ENCODE peak calls at places on chromosomes 4 and X, in nine cellular contexts. P is neural progenitor cell; S is tibial artery; G is uterus; C is CD8-positive, alpha-beta T cell; W is MM.1S; J is K562; Q is cardiac muscle cell; L is endothelial cell of umbilical vein. A is an unnamed sample.

GRCh38 chrX:63920875-63921274 is 135.9 kb upstream of the ARHGEF9 start:
- DNase-seq in P (no peak), S (no peak), G (no peak), C (no peak), W (peak; percentile 13), J (no peak), Q (no peak), L (no peak), A (no peak)

GRCh38 chr4:71065991-71066390 is 72.5 kb downstream of the DCK start:
- DNase-seq in P (no peak), S (no peak), G (no peak), C (no peak), W (no peak), J (no peak), Q (no peak), L (no peak), A (no peak)

GRCh38 chr4:59994118-59994517 is 1206.0 kb upstream of the ADGRL3 start:
- DNase-seq in P (peak; percentile 14), S (no peak), G (no peak), C (no peak), W (no peak), J (no peak), Q (no peak), L (no peak), A (no peak)

GRCh38 chr4:80142396-80143304 is 54.7 kb upstream of the PRDM8 start:
- DNase-seq in P (no peak), S (no peak), G (no peak), C (no peak), W (no peak), J (no peak), Q (peak; percentile 55), L (peak; percentile 20), A (peak; percentile 47)

GRCh38 chr4:6918345-6918744 is 8.7 kb downstream of the TBC1D14 start:
- DNase-seq in P (no peak), S (no peak), G (no peak), C (no peak), W (no peak), J (no peak), Q (no peak), L (peak; percentile 20), A (no peak)

GRCh38 chr4:80103615-80104014 is 30.6 kb upstream of the ANTXR2 start:
- DNase-seq in P (no peak), S (no peak), G (no peak), C (no peak), W (no peak), J (no peak), Q (no peak), L (no peak), A (no peak)

GRCh38 chr4:111136438-111136837 is 513.6 kb upstream of the PITX2 start:
- DNase-seq in P (peak; percentile 30), S (no peak), G (no peak), C (no peak), W (no peak), J (no peak), Q (peak; percentile 1), L (peak; percentile 19), A (peak; percentile 60)

GRCh38 chrX:54166915-54167314 is 16.1 kb downstream of the FAM120C start:
- DNase-seq in P (no peak), S (no peak), G (no peak), C (no peak), W (no peak), J (no peak), Q (peak; percentile 10), L (no peak), A (peak; percentile 30)

GRCh38 chr4:147370473-147370872 is 110.4 kb upstream of the EDNRA start:
- DNase-seq in P (no peak), S (no peak), G (no peak), C (no peak), W (no peak), J (no peak), Q (peak; percentile 55), L (no peak), A (no peak)

GRCh38 chrX:8254386-8254785 is 83.3 kb upstream of the VCX2 start:
- DNase-seq in P (no peak), S (no peak), G (no peak), C (no peak), W (no peak), J (no peak), Q (no peak), L (no peak), A (no peak)

GRCh38 chr4:53763813-53764597 is 172.7 kb upstream of the LNX1 start:
- DNase-seq in P (peak; percentile 4), S (no peak), G (no peak), C (no peak), W (no peak), J (no peak), Q (peak; percentile 88), L (no peak), A (peak; percentile 81)

GRCh38 chrX:145002776-145003175 is 244.5 kb upstream of the SPANXN1 start:
- DNase-seq in P (no peak), S (no peak), G (no peak), C (no peak), W (no peak), J (no peak), Q (no peak), L (no peak), A (no peak)

GRCh38 chr4:1029957-1030520 is 18.6 kb downstream of the FGFRL1 start:
- DNase-seq in P (no peak), S (no peak), G (no peak), C (no peak), W (no peak), J (peak; percentile 56), Q (no peak), L (no peak), A (no peak)

GRCh38 chr4:9808077-9808476 is 26.6 kb downstream of the DRD5 start:
- DNase-seq in P (no peak), S (no peak), G (no peak), C (no peak), W (no peak), J (no peak), Q (no peak), L (no peak), A (no peak)

GRCh38 chrX:20066968-20067708 is 49.6 kb downstream of the MAP7D2 start:
- DNase-seq in P (peak; percentile 26), S (no peak), G (no peak), C (no peak), W (peak; percentile 63), J (peak; percentile 27), Q (peak; percentile 53), L (peak; percentile 11), A (peak; percentile 57)

GRCh38 chr4:46850026-46850425 is 59.0 kb downstream of the COX7B2 start:
- DNase-seq in P (no peak), S (no peak), G (no peak), C (no peak), W (no peak), J (no peak), Q (no peak), L (no peak), A (no peak)

DNA sequence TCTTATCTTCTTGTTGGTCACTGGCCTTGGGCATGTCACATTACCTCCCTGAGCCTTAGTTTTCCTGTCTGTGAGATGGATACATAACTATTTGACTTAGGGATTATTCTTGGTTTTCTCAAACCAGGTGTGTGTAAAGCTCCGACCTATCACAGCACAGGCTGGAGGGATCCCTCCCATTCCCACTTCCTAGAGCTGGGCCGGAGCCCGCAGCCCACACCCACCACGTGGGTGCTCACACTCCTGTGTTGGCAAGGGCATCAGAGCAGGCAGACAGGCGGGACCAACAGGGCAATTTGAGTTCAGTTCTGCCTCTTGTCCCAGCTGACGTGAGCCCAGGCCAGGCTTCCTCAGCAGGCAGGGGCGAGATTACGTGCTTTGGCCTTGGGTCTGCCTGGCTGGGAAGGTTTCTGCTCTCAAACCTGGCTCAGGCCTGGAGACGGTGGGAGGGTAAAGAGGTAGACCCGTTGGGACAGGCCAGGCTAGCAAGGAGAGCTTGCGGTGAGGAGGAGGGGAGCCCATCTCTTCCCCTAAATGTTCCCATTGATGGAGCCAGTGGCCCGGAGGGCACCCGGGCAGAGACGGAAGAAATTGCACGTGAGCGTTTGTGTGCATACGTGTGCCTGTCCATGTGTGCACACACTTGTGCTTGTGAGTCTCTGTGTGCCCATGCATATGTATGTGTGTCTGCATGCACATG is 734 bp upstream of the SH3TC1 start:
- DNase-seq in P (no peak), S (no peak), G (no peak), C (no peak), W (no peak), J (no peak), Q (no peak), L (peak; percentile 26), A (no peak)
- H3K4me1 ChIP-seq in P (no peaks in the 10 kb centered on the region), S (peaks cover 10% of the 10 kb centered on the region), G (no peaks in the 10 kb centered on the region), C (peaks cover 47% of the 10 kb centered on the region), W (peaks cover 6% of the 10 kb centered on the region), J (peaks cover 21% of the 10 kb centered on the region), Q (peaks cover 3% of the 10 kb centered on the region), L (peaks cover 61% of the 10 kb centered on the region), A (peaks cover 29% of the 10 kb centered on the region)

GRCh38 chr4:182697094-182697493 is 220.1 kb downstream of the DCTD start:
- DNase-seq in P (peak; percentile 61), S (no peak), G (no peak), C (no peak), W (no peak), J (no peak), Q (no peak), L (no peak), A (no peak)
- H3K4me1 ChIP-seq in P (peaks cover 9% of the 10 kb centered on the region), S (no peaks in the 10 kb centered on the region), G (no peaks in the 10 kb centered on the region), C (no peaks in the 10 kb centered on the region), W (no peaks in the 10 kb centered on the region), J (no peaks in the 10 kb centered on the region), Q (no peaks in the 10 kb centered on the region), L (no peaks in the 10 kb centered on the region), A (no peaks in the 10 kb centered on the region)

DNA sequence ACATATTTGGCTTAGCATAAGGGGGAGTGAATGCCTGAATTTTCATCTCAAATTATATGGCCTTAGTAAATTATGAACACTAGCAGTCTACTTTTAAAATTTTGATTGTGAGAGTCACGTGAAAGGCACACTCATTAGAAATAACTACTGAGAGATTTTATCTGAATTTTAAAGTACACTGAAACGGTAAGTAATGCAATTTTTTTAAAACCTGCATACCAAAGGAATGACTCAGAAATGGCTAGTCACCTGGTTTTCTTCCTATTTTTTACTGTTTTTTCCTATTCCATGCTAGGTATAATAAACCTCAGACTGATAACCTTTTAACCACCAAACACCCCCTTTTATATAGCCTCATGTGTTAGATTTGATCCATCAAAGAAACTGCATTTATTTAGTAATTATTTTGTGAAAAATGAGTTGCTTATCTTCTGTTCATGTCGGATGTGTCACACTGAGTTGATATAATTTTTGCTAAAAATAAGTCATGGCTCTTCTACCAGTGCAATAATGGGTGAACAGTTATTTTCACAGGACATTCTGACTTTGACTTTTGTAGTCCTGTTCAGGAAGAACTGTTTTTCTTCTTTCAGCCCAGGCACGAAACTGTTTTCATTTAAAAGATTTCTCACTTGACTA is 40.4 kb downstream of the CPEB2 start:
- DNase-seq in P (no peak), S (no peak), G (no peak), C (no peak), W (no peak), J (no peak), Q (peak; percentile 19), L (peak; percentile 73), A (peak; percentile 22)
- H3K4me1 ChIP-seq in P (no peaks in the 10 kb centered on the region), S (peaks cover 74% of the 10 kb centered on the region), G (no peaks in the 10 kb centered on the region), C (no peaks in the 10 kb centered on the region), W (no peaks in the 10 kb centered on the region), J (no peaks in the 10 kb centered on the region), Q (peaks cover 6% of the 10 kb centered on the region), L (peaks cover 22% of the 10 kb centered on the region), A (peaks cover 23% of the 10 kb centered on the region)

DNA sequence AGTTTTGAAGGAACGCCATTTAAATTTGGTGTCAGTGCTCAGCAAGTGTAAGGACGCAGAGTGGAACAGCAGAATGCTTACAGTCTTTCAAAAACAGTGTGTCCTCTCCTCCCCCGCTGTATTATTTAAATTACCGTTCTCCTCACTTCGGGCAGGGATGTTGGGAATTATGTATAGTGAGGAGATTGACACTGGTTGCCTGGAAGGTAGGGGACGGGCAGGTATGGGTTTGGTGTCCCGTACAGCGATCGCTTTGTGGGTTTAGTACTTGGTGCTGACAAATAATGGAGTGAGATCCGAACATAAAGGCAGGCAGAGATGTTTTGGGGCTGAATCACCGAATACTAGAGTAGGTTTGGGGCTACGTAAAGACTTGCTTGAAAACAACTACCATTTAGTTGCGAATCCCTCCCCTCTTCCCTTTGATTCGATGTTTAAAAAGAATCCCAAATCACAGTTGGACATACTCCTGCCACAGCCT is 2.1 kb upstream of the NKX3-2 start:
- DNase-seq in P (no peak), S (no peak), G (no peak), C (no peak), W (no peak), J (no peak), Q (no peak), L (no peak), A (no peak)
- H3K4me1 ChIP-seq in P (no peaks in the 10 kb centered on the region), S (peaks cover 54% of the 10 kb centered on the region), G (no peaks in the 10 kb centered on the region), C (peaks cover 34% of the 10 kb centered on the region), W (peaks cover 5% of the 10 kb centered on the region), J (peaks cover 31% of the 10 kb centered on the region), Q (peaks cover 5% of the 10 kb centered on the region), L (peaks cover 8% of the 10 kb centered on the region), A (peaks cover 14% of the 10 kb centered on the region)

A was measured in adipocyte.